ENCODE peak calls at places on chromosomes 1 and 21, in six cellular contexts. O is hepatocyte, H is astrocyte of the cerebellum, U is uterus, Y is spleen, A is HCT116. X is an unnamed sample.
A peak's percentile ranks its signal among the peaks of the same experiment; 100 is the strongest.

GRCh38 chr1:102842606-102843005 is 265.7 kb downstream of the COL11A1 start:
- DNase-seq in Y (no peak), H (no peak), U (no peak), A (no peak), O (no peak), X (no peak)

GRCh38 chr1:10874351-10874750 is 77.9 kb upstream of the CASZ1 start:
- DNase-seq in O (no peak), Y (no peak), A (no peak), U (no peak), H (no peak), X (no peak)

GRCh38 chr21:30320215-30320614 is at the start of gene KRTAP26-1:
- DNase-seq in Y (no peak), A (no peak), U (no peak), H (no peak), O (no peak), X (no peak)

GRCh38 chr21:26490771-26491170 is 82.3 kb downstream of the CYYR1 start:
- DNase-seq in U (no peak), H (peak; percentile 20), A (no peak), Y (no peak), O (no peak), X (no peak)

GRCh38 chr1:75165264-75165663 is 31.1 kb downstream of the LHX8 start:
- DNase-seq in A (no peak), Y (no peak), H (no peak), U (no peak), O (no peak), X (no peak)

GRCh38 chr1:31663622-31664452 is 19.2 kb upstream of the PEF1 start:
- DNase-seq in H (no peak), Y (peak; percentile 83), A (peak; percentile 13), O (peak; percentile 70), U (peak; percentile 65), X (peak; percentile 79)

GRCh38 chr21:42062543-42063022 is 8.5 kb upstream of the UMODL1 start:
- DNase-seq in Y (peak; percentile 97), A (no peak), U (no peak), O (no peak), H (no peak), X (peak; percentile 96)

GRCh38 chr1:145983959-145984830 is 12.2 kb downstream of the TXNIP start:
- DNase-seq in Y (no peak), U (no peak), O (no peak), A (no peak), H (no peak), X (no peak)

GRCh38 chr1:186864296-186864695 is 35.5 kb downstream of the PLA2G4A start:
- DNase-seq in H (peak; percentile 22), A (no peak), O (no peak), U (no peak), Y (no peak), X (no peak)

GRCh38 chr1:228809621-228810313 is 74.5 kb downstream of the RHOU start:
- DNase-seq in H (no peak), U (no peak), O (peak; percentile 62), Y (no peak), A (no peak), X (no peak)

GRCh38 chr21:39676054-39676771 is 63.5 kb downstream of the B3GALT5 start:
- DNase-seq in A (no peak), O (peak; percentile 73), U (peak; percentile 34), H (peak; percentile 23), Y (no peak), X (no peak)

GRCh38 chr1:51564124-51564523 is 45.1 kb upstream of the EPS15 start:
- DNase-seq in A (no peak), H (no peak), O (peak; percentile 40), U (no peak), Y (no peak), X (no peak)